ENCODE peak calls at places on chromosomes 6 and 20, in seven cellular contexts. One of them, this sample, is unnamed.

GRCh38 chr6:44111434-44112417 is 15.5 kb downstream of the MRPL14 start:
- DNase-seq in HepG2: peak; percentile 90
- DNase-seq in K562: no peak
- DNase-seq in endothelial cell of umbilical vein: no peak
- DNase-seq in H1: no peak
- DNase-seq in GM12878: no peak
- DNase-seq in IMR-90: no peak
- DNase-seq in this sample: no peak

GRCh38 chr6:139883776-139884175 is 509.3 kb upstream of the CITED2 start:
- DNase-seq in H1: no peak
- DNase-seq in K562: no peak
- DNase-seq in endothelial cell of umbilical vein: no peak
- DNase-seq in GM12878: no peak
- DNase-seq in IMR-90: peak; percentile 27
- DNase-seq in HepG2: no peak
- DNase-seq in this sample: no peak

GRCh38 chr6:75268121-75268987 is 16.2 kb downstream of the TMEM30A start:
- DNase-seq in endothelial cell of umbilical vein: peak; percentile 72
- DNase-seq in IMR-90: peak; percentile 54
- DNase-seq in H1: no peak
- DNase-seq in GM12878: no peak
- DNase-seq in K562: no peak
- DNase-seq in HepG2: no peak
- DNase-seq in this sample: no peak

GRCh38 chr6:148179786-148180185 is 162.9 kb upstream of the SASH1 start:
- DNase-seq in GM12878: no peak
- DNase-seq in H1: no peak
- DNase-seq in HepG2: no peak
- DNase-seq in IMR-90: peak; percentile 25
- DNase-seq in K562: peak; percentile 29
- DNase-seq in endothelial cell of umbilical vein: peak; percentile 84
- DNase-seq in this sample: peak; percentile 10

GRCh38 chr20:25399038-25399430 is 8.4 kb upstream of the ABHD12 start:
- DNase-seq in K562: peak; percentile 34
- DNase-seq in IMR-90: peak; percentile 83
- DNase-seq in HepG2: peak; percentile 91
- DNase-seq in endothelial cell of umbilical vein: peak; percentile 79
- DNase-seq in H1: no peak
- DNase-seq in GM12878: no peak
- DNase-seq in this sample: peak; percentile 68

GRCh38 chr6:17851720-17852161 is 135.7 kb downstream of the KIF13A start:
- DNase-seq in endothelial cell of umbilical vein: peak; percentile 91
- DNase-seq in IMR-90: peak; percentile 72
- DNase-seq in GM12878: no peak
- DNase-seq in K562: no peak
- DNase-seq in HepG2: no peak
- DNase-seq in H1: no peak
- DNase-seq in this sample: no peak

GRCh38 chr6:35152067-35152707 is 11.0 kb upstream of the TCP11 start:
- DNase-seq in K562: no peak
- DNase-seq in GM12878: no peak
- DNase-seq in IMR-90: no peak
- DNase-seq in HepG2: no peak
- DNase-seq in H1: no peak
- DNase-seq in endothelial cell of umbilical vein: no peak
- DNase-seq in this sample: peak; percentile 7

GRCh38 chr6:123747515-123747914 is 56.1 kb upstream of the NKAIN2 start:
- DNase-seq in endothelial cell of umbilical vein: no peak
- DNase-seq in K562: no peak
- DNase-seq in H1: no peak
- DNase-seq in HepG2: no peak
- DNase-seq in IMR-90: no peak
- DNase-seq in GM12878: no peak
- DNase-seq in this sample: no peak

GRCh38 chr6:170287371-170287876 is 3.5 kb downstream of the DLL1 start:
- DNase-seq in GM12878: no peak
- DNase-seq in IMR-90: no peak
- DNase-seq in endothelial cell of umbilical vein: no peak
- DNase-seq in HepG2: no peak
- DNase-seq in K562: no peak
- DNase-seq in H1: no peak
- DNase-seq in this sample: no peak

GRCh38 chr6:150788135-150788534 is 77.4 kb upstream of the MTHFD1L start:
- DNase-seq in H1: no peak
- DNase-seq in HepG2: no peak
- DNase-seq in K562: no peak
- DNase-seq in IMR-90: no peak
- DNase-seq in GM12878: no peak
- DNase-seq in endothelial cell of umbilical vein: no peak
- DNase-seq in this sample: no peak

GRCh38 chr6:31815025-31815838 is at the start of the genes HSPA1A and HSPA1L:
- DNase-seq in GM12878: no peak
- DNase-seq in K562: peak; percentile 100
- DNase-seq in HepG2: peak; percentile 95
- DNase-seq in IMR-90: peak; percentile 95
- DNase-seq in H1: peak; percentile 93
- DNase-seq in endothelial cell of umbilical vein: peak; percentile 97
- DNase-seq in this sample: no peak

GRCh38 chr20:10674684-10675455 is 1.1 kb upstream of the JAG1 start:
- DNase-seq in H1: no peak
- DNase-seq in endothelial cell of umbilical vein: peak; percentile 83
- DNase-seq in GM12878: no peak
- DNase-seq in HepG2: peak; percentile 84
- DNase-seq in K562: peak; percentile 55
- DNase-seq in IMR-90: peak; percentile 66
- DNase-seq in this sample: peak; percentile 48

GRCh38 chr20:33299111-33299603 is 16.1 kb downstream of the BPIFB1 start:
- DNase-seq in K562: peak; percentile 83
- DNase-seq in endothelial cell of umbilical vein: peak; percentile 54
- DNase-seq in H1: peak; percentile 66
- DNase-seq in IMR-90: peak; percentile 23
- DNase-seq in HepG2: peak; percentile 63
- DNase-seq in GM12878: no peak
- DNase-seq in this sample: peak; percentile 40

GRCh38 chr6:127457444-127458064 is 1.6 kb downstream of the KIAA0408 start:
- DNase-seq in H1: no peak
- DNase-seq in GM12878: no peak
- DNase-seq in IMR-90: peak; percentile 81
- DNase-seq in K562: no peak
- DNase-seq in HepG2: no peak
- DNase-seq in endothelial cell of umbilical vein: no peak
- DNase-seq in this sample: no peak

GRCh38 chr6:52503853-52504777 is 72.7 kb downstream of the TRAM2 start:
- DNase-seq in H1: no peak
- DNase-seq in K562: peak; percentile 90
- DNase-seq in IMR-90: peak; percentile 72
- DNase-seq in GM12878: no peak
- DNase-seq in HepG2: no peak
- DNase-seq in endothelial cell of umbilical vein: peak; percentile 49
- DNase-seq in this sample: peak; percentile 94

GRCh38 chr20:53926428-53927028 is 143.9 kb downstream of the BCAS1 start:
- DNase-seq in GM12878: peak; percentile 99
- DNase-seq in IMR-90: peak; percentile 97
- DNase-seq in K562: peak; percentile 25
- DNase-seq in HepG2: peak; percentile 98
- DNase-seq in endothelial cell of umbilical vein: peak; percentile 96
- DNase-seq in H1: no peak
- DNase-seq in this sample: no peak

GRCh38 chr6:119501798-119502483 is 152.4 kb upstream of the MAN1A1 start:
- DNase-seq in IMR-90: no peak
- DNase-seq in HepG2: no peak
- DNase-seq in endothelial cell of umbilical vein: no peak
- DNase-seq in K562: no peak
- DNase-seq in GM12878: peak; percentile 17
- DNase-seq in H1: no peak
- DNase-seq in this sample: no peak

GRCh38 chr6:26537846-26538571 is at the start of gene HMGN4:
- DNase-seq in H1: no peak
- DNase-seq in endothelial cell of umbilical vein: peak; percentile 93
- DNase-seq in HepG2: peak; percentile 92
- DNase-seq in K562: peak; percentile 91
- DNase-seq in IMR-90: peak; percentile 90
- DNase-seq in GM12878: peak; percentile 96
- DNase-seq in this sample: peak; percentile 81

GRCh38 chr6:158002249-158002950 is 20.7 kb downstream of the SYNJ2 start:
- DNase-seq in K562: no peak
- DNase-seq in endothelial cell of umbilical vein: no peak
- DNase-seq in HepG2: no peak
- DNase-seq in H1: no peak
- DNase-seq in GM12878: no peak
- DNase-seq in IMR-90: no peak
- DNase-seq in this sample: peak; percentile 55

GRCh38 chr6:161001421-161001820 is 9.9 kb downstream of the MAP3K4 start:
- DNase-seq in K562: no peak
- DNase-seq in H1: no peak
- DNase-seq in GM12878: no peak
- DNase-seq in endothelial cell of umbilical vein: no peak
- DNase-seq in IMR-90: no peak
- DNase-seq in HepG2: peak; percentile 53
- DNase-seq in this sample: no peak

GRCh38 chr6:32692019-32692418 is 25.6 kb upstream of the HLA-DQB1 start:
- DNase-seq in HepG2: peak; percentile 35
- DNase-seq in endothelial cell of umbilical vein: peak; percentile 23
- DNase-seq in K562: peak; percentile 18
- DNase-seq in H1: peak; percentile 2
- DNase-seq in IMR-90: no peak
- DNase-seq in GM12878: peak; percentile 50
- DNase-seq in this sample: peak; percentile 42

GRCh38 chr6:15500078-15500740 is 162.6 kb downstream of the DTNBP1 start:
- DNase-seq in endothelial cell of umbilical vein: no peak
- DNase-seq in HepG2: no peak
- DNase-seq in IMR-90: no peak
- DNase-seq in H1: no peak
- DNase-seq in GM12878: no peak
- DNase-seq in K562: no peak
- DNase-seq in this sample: no peak

GRCh38 chr6:136307351-136307750 is 17.7 kb upstream of the BCLAF1 start:
- DNase-seq in HepG2: no peak
- DNase-seq in IMR-90: no peak
- DNase-seq in endothelial cell of umbilical vein: no peak
- DNase-seq in K562: peak; percentile 50
- DNase-seq in GM12878: no peak
- DNase-seq in H1: no peak
- DNase-seq in this sample: no peak

GRCh38 chr6:128929869-128930268 is 46.9 kb downstream of the LAMA2 start:
- DNase-seq in IMR-90: no peak
- DNase-seq in endothelial cell of umbilical vein: no peak
- DNase-seq in K562: no peak
- DNase-seq in GM12878: no peak
- DNase-seq in H1: no peak
- DNase-seq in HepG2: no peak
- DNase-seq in this sample: no peak

GRCh38 chr6:33277663-33278391 is 904 bp downstream of the B3GALT4 start:
- DNase-seq in H1: no peak
- DNase-seq in K562: peak; percentile 53
- DNase-seq in GM12878: no peak
- DNase-seq in IMR-90: no peak
- DNase-seq in HepG2: no peak
- DNase-seq in endothelial cell of umbilical vein: no peak
- DNase-seq in this sample: no peak

DNA sequence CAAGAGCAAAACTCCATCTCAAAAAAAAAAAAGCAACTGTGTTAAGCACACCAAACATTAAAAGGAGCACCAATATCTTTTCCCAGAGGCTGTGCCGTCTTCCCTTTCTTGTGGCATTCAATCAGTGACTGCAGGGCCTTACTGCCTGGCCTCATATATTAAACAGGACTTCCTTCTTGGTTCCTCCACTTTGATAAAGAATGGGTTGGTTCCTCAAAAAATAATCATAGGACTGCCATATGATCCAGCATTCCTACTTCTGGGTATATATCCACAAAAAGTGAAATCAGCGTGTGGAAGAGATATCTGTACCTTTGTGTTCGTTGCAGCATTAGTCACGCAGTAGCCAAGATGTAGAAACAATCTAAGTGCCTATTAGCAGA is 40.3 kb upstream of the GFOD1 start:
- DNase-seq in GM12878: no peak
- DNase-seq in HepG2: no peak
- DNase-seq in H1: no peak
- DNase-seq in endothelial cell of umbilical vein: peak; percentile 33
- DNase-seq in IMR-90: no peak
- DNase-seq in K562: no peak
- DNase-seq in this sample: no peak
- H3K4me2 ChIP-seq in GM12878: no peak overlapping the region
- H3K4me2 ChIP-seq in HepG2: no peak overlapping the region
- H3K4me2 ChIP-seq in H1: no peak overlapping the region
- H3K4me2 ChIP-seq in endothelial cell of umbilical vein: no peak overlapping the region
- H3K4me2 ChIP-seq in IMR-90: no peak overlapping the region
- H3K4me2 ChIP-seq in K562: no peak overlapping the region
- H3K4me2 ChIP-seq in this sample: peak overlapping the region; percentile 33

GRCh38 chr20:43681468-43681942 is 14.6 kb downstream of the MYBL2 start:
- DNase-seq in HepG2: no peak
- DNase-seq in IMR-90: no peak
- DNase-seq in H1: no peak
- DNase-seq in K562: no peak
- DNase-seq in GM12878: peak; percentile 21
- DNase-seq in endothelial cell of umbilical vein: no peak
- DNase-seq in this sample: no peak
- TF ChIP-seq POLR2A in HepG2: no peak
- TF ChIP-seq POLR2A in IMR-90: no peak
- TF ChIP-seq POLR2A in H1: no peak
- TF ChIP-seq POLR2A in K562: no peak
- TF ChIP-seq POLR2A in GM12878: peak; percentile 23
- TF ChIP-seq POLR2A in endothelial cell of umbilical vein: no peak
- TF ChIP-seq POLR2A in this sample: no peak

GRCh38 chr20:38870733-38871559 is 55.3 kb upstream of the FAM83D start:
- DNase-seq in H1: no peak
- DNase-seq in GM12878: no peak
- DNase-seq in K562: no peak
- DNase-seq in endothelial cell of umbilical vein: peak; percentile 44
- DNase-seq in HepG2: no peak
- DNase-seq in IMR-90: peak; percentile 1
- DNase-seq in this sample: peak; percentile 52

GRCh38 chr20:38873050-38873581 is 53.1 kb upstream of the FAM83D start:
- DNase-seq in IMR-90: no peak
- DNase-seq in GM12878: peak; percentile 91
- DNase-seq in endothelial cell of umbilical vein: no peak
- DNase-seq in K562: no peak
- DNase-seq in H1: no peak
- DNase-seq in HepG2: no peak
- DNase-seq in this sample: no peak

GRCh38 chr20:38872491-38873049 is 53.6 kb upstream of the FAM83D start:
- DNase-seq in HepG2: no peak
- DNase-seq in endothelial cell of umbilical vein: no peak
- DNase-seq in K562: no peak
- DNase-seq in GM12878: no peak
- DNase-seq in IMR-90: no peak
- DNase-seq in H1: no peak
- DNase-seq in this sample: no peak

GRCh38 chr20:38871560-38871953 is 54.7 kb upstream of the FAM83D start:
- DNase-seq in IMR-90: no peak
- DNase-seq in endothelial cell of umbilical vein: no peak
- DNase-seq in HepG2: no peak
- DNase-seq in K562: no peak
- DNase-seq in GM12878: no peak
- DNase-seq in H1: no peak
- DNase-seq in this sample: no peak

GRCh38 chr20:38872036-38872435 is 54.2 kb upstream of the FAM83D start:
- DNase-seq in endothelial cell of umbilical vein: no peak
- DNase-seq in K562: no peak
- DNase-seq in H1: no peak
- DNase-seq in GM12878: no peak
- DNase-seq in IMR-90: no peak
- DNase-seq in HepG2: no peak
- DNase-seq in this sample: no peak
- H3K27me3 ChIP-seq in endothelial cell of umbilical vein: no peaks in the 10 kb centered on the region
- H3K27me3 ChIP-seq in K562: peaks cover 5% of the 10 kb centered on the region
- H3K27me3 ChIP-seq in H1: no peaks in the 10 kb centered on the region
- H3K27me3 ChIP-seq in GM12878: no peaks in the 10 kb centered on the region
- H3K27me3 ChIP-seq in IMR-90: peaks cover 12% of the 10 kb centered on the region
- H3K27me3 ChIP-seq in HepG2: peaks cover 7% of the 10 kb centered on the region
- H3K27me3 ChIP-seq in this sample: no peaks in the 10 kb centered on the region

GRCh38 chr20:50921783-50922501 is 9.3 kb downstream of the ADNP start:
- DNase-seq in endothelial cell of umbilical vein: no peak
- DNase-seq in K562: no peak
- DNase-seq in GM12878: no peak
- DNase-seq in H1: no peak
- DNase-seq in IMR-90: no peak
- DNase-seq in HepG2: no peak
- DNase-seq in this sample: no peak
- H3K4me2 ChIP-seq in endothelial cell of umbilical vein: no peak overlapping the region
- H3K4me2 ChIP-seq in K562: no peak overlapping the region
- H3K4me2 ChIP-seq in GM12878: peak overlapping the region; percentile 41
- H3K4me2 ChIP-seq in H1: no peak overlapping the region
- H3K4me2 ChIP-seq in IMR-90: peak overlapping the region; percentile 34
- H3K4me2 ChIP-seq in HepG2: no peak overlapping the region
- H3K4me2 ChIP-seq in this sample: no peak overlapping the region